ENCODE peak calls at places on chromosomes 11 and 22, in six cellular contexts. U is HCT116, F is HepG2, N is H1, I is K562, Y is GM12878. C is an unnamed sample.
A peak's percentile ranks its signal among the peaks of the same experiment; 100 is the strongest.

GRCh38 chr22:28351585-28351984 is 328.1 kb downstream of the TTC28 start:
- DNase-seq in U (no peak), F (no peak), N (no peak), I (no peak), Y (no peak), C (no peak)

GRCh38 chr11:1542267-1542666 is 29.8 kb downstream of the DUSP8 start:
- DNase-seq in U (no peak), F (no peak), N (no peak), I (no peak), Y (no peak), C (no peak)

GRCh38 chr11:68680541-68681231 is 3.7 kb upstream of the GAL start:
- DNase-seq in U (no peak), F (no peak), N (no peak), I (no peak), Y (no peak), C (no peak)

GRCh38 chr11:94449437-94449836 is 44.2 kb downstream of the MRE11 start:
- DNase-seq in U (no peak), F (peak; percentile 83), N (no peak), I (no peak), Y (no peak), C (no peak)

GRCh38 chr11:19714093-19714386 is 1.4 kb downstream of the NAV2 start:
- DNase-seq in U (no peak), F (no peak), N (no peak), I (no peak), Y (no peak), C (no peak)

GRCh38 chr22:43506487-43506886 is 94.7 kb downstream of the MPPED1 start:
- DNase-seq in U (no peak), F (no peak), N (no peak), I (no peak), Y (no peak), C (no peak)

GRCh38 chr11:86632499-86633269 is 39.7 kb downstream of the ME3 start:
- DNase-seq in U (peak; percentile 68), F (peak; percentile 28), N (peak; percentile 39), I (no peak), Y (peak; percentile 11), C (peak; percentile 22)

GRCh38 chr11:35347921-35348331 is 71.4 kb downstream of the SLC1A2 start:
- DNase-seq in U (no peak), F (no peak), N (no peak), I (no peak), Y (no peak), C (no peak)

GRCh38 chr11:31641477-31642062 is 132.0 kb downstream of the ELP4 start:
- DNase-seq in U (peak; percentile 39), F (peak; percentile 40), N (peak; percentile 17), I (peak; percentile 15), Y (no peak), C (peak; percentile 36)

GRCh38 chr22:21765909-21766529 is 30.4 kb upstream of the YPEL1 start:
- DNase-seq in U (no peak), F (no peak), N (no peak), I (no peak), Y (no peak), C (no peak)

GRCh38 chr22:44599084-44599483 is 101.1 kb upstream of the RTL6 start:
- DNase-seq in U (no peak), F (no peak), N (no peak), I (no peak), Y (no peak), C (no peak)

GRCh38 chr11:846496-847098 is 3.9 kb downstream of the TSPAN4 start:
- DNase-seq in U (no peak), F (no peak), N (no peak), I (no peak), Y (no peak), C (no peak)

GRCh38 chr22:19446603-19447387 is 716 bp downstream of the C22orf39 start:
- DNase-seq in U (no peak), F (peak; percentile 7), N (no peak), I (no peak), Y (no peak), C (no peak)
- TF ChIP-seq ZNF274 in U (no peak), F (no peak), N (no peak), I (no peak), Y (no peak), C (no peak)

DNA sequence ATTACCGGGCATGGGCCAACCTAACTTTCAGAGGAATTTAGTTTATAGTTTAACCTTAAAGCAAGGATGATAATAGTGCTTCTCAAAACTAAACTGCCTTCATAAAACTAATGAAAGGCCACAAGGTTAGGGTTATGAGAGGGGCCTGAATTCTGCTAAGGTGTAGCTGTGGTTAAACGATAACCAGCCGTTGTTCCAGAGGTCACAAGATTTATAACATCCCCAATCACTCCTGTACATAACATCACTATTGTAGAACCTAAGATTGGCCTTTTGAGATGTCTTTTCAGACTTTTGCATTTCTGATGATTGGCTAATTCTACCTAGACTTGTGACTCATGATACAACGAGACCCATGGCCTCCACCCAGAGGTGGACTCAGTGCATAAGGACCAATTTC is 69.7 kb downstream of the ADAMTS15 start:
- DNase-seq in U (no peak), F (no peak), N (no peak), I (no peak), Y (no peak), C (no peak)
- H3K9ac ChIP-seq in U (no peak overlapping the region), F (no peak overlapping the region), N (no peak overlapping the region), I (no peak overlapping the region), Y (no peak overlapping the region), C (no peak overlapping the region)

GRCh38 chr11:45877845-45878244 is 7.6 kb upstream of the MAPK8IP1 start:
- DNase-seq in U (no peak), F (no peak), N (no peak), I (peak; percentile 34), Y (no peak), C (no peak)
- H3K36me3 ChIP-seq in U (peaks cover 12% of the 10 kb centered on the region), F (peaks cover 18% of the 10 kb centered on the region), N (no peaks in the 10 kb centered on the region), I (peaks cover 65% of the 10 kb centered on the region), Y (peaks cover 10% of the 10 kb centered on the region), C (peaks cover 65% of the 10 kb centered on the region)

DNA sequence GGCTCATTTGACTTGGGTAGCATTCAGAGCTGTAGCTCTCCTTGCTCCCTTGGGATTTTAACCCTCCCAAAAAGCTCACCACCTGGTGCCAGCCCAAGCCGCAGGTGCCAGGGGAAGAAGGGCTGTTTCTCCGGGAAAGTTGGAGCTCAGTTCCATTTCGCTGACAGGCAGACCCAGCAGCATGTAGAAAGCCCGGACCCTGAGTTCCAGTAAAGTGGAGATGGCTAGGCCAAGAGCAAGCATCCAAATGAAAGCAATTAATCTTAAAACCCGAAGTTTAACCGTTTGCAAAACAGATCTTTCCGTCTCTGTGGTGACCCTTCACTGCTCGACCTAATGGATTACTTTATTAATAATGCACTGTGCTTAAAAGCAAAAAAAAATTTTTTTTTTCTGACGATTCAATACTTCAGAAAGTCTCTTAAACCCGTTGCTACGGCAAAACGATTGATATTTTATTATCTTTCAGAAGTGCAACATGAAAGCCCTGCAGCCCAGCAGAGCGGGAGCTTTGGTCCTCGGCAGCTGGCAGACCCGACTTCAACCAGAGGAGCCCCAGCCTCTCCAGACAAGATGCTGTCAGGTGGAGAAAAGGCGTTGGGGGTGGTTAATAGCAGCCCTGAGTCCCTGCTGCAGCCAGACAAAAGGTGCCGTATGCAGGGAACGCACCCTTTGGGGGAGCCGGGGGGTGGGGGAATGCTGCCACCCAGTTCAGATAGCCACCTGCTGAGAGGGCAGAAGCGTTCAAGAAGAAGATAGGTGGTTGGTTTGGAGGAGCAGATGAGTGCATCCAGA is 3.3 kb downstream of the LMO1 start:
- DNase-seq in U (no peak), F (no peak), N (no peak), I (no peak), Y (no peak), C (no peak)
- TF ChIP-seq ZNF274 in U (no peak), F (no peak), N (no peak), I (no peak), Y (no peak), C (no peak)

GRCh38 chr22:31757265-31757664 is 3.4 kb downstream of the DEPDC5 start:
- DNase-seq in U (no peak), F (no peak), N (no peak), I (no peak), Y (no peak), C (no peak)
- H3K9ac ChIP-seq in U (no peak overlapping the region), F (no peak overlapping the region), N (no peak overlapping the region), I (no peak overlapping the region), Y (no peak overlapping the region), C (no peak overlapping the region)

DNA sequence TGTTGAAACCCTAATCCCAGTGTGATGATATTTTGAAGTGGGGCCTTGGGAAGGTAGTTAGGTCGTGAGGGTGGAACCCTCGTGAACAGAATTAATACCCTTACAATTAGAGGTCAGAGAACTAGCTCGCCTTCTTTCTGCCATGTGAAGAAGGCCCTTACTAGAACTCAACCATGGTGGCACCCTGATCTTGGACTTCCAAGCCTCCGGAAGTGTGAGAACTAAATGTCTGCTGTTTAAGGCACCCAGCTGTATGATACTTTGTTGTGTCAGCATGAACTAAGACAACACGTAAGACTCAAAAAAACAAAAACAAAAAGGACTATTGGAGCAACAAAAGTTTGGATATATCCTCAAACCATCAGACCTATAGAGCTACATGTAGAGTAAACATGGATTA is 52.0 kb downstream of the TMEM123 start:
- DNase-seq in U (no peak), F (no peak), N (no peak), I (no peak), Y (no peak), C (no peak)
- H3K36me3 ChIP-seq in U (peaks cover 30% of the 10 kb centered on the region), F (peaks cover 17% of the 10 kb centered on the region), N (peaks cover 17% of the 10 kb centered on the region), I (peaks cover 53% of the 10 kb centered on the region), Y (peaks cover 29% of the 10 kb centered on the region), C (peaks cover 40% of the 10 kb centered on the region)

GRCh38 chr11:37841016-37841415 is 1243.0 kb upstream of the RAG2 start:
- DNase-seq in U (no peak), F (no peak), N (no peak), I (no peak), Y (no peak), C (no peak)
- TF ChIP-seq ZNF274 in U (no peak), F (no peak), N (no peak), I (no peak), Y (no peak), C (no peak)

C was measured in NT2/D1.